ENCODE peak calls at places on chromosomes 2 and 18, in four cellular contexts. Z is effector memory CD4-positive, alpha-beta T cell; O is tibial nerve; F is colonic mucosa. T is an unnamed sample.

GRCh38 chr18:8776013-8776515 is 70.7 kb downstream of the MTCL1 start:
- DNase-seq in Z (no peak), O (no peak), F (no peak), T (no peak)

GRCh38 chr18:27604583-27604982 is 419.5 kb upstream of the CHST9 start:
- DNase-seq in Z (no peak), O (no peak), F (no peak), T (no peak)

GRCh38 chr2:240400319-240401161 is 34.9 kb upstream of the GPC1 start:
- DNase-seq in Z (no peak), O (peak; percentile 9), F (no peak), T (no peak)

GRCh38 chr18:68438536-68438935 is 276.4 kb downstream of the TMX3 start:
- DNase-seq in Z (no peak), O (no peak), F (no peak), T (no peak)

GRCh38 chr18:7414459-7414858 is 152.7 kb upstream of the PTPRM start:
- DNase-seq in Z (no peak), O (no peak), F (no peak), T (no peak)

GRCh38 chr2:237149425-237149824 is 63.7 kb downstream of the COPS8 start:
- DNase-seq in Z (no peak), O (no peak), F (no peak), T (no peak)

GRCh38 chr2:179049546-179050311 is at the start of gene CCDC141:
- DNase-seq in Z (no peak), O (no peak), F (no peak), T (peak; percentile 55)

GRCh38 chr2:48527211-48527880 is 2.6 kb upstream of the STON1 start:
- DNase-seq in Z (no peak), O (no peak), F (no peak), T (no peak)

GRCh38 chr2:166593403-166593802 is 99.4 kb upstream of the SCN7A start:
- DNase-seq in Z (no peak), O (no peak), F (no peak), T (no peak)

GRCh38 chr2:88190808-88191721 is 20.9 kb downstream of the THNSL2 start:
- DNase-seq in Z (no peak), O (no peak), F (peak; percentile 31), T (no peak)

GRCh38 chr2:73293534-73294171 is at the start of gene EGR4:
- DNase-seq in Z (peak; percentile 90), O (no peak), F (peak; percentile 45), T (peak; percentile 93)

GRCh38 chr2:109125595-109126500 is 3.2 kb upstream of the SH3RF3 start:
- DNase-seq in Z (no peak), O (no peak), F (no peak), T (no peak)

GRCh38 chr2:42239289-42239661 is 70.1 kb downstream of the EML4 start:
- DNase-seq in Z (no peak), O (no peak), F (no peak), T (no peak)

DNA sequence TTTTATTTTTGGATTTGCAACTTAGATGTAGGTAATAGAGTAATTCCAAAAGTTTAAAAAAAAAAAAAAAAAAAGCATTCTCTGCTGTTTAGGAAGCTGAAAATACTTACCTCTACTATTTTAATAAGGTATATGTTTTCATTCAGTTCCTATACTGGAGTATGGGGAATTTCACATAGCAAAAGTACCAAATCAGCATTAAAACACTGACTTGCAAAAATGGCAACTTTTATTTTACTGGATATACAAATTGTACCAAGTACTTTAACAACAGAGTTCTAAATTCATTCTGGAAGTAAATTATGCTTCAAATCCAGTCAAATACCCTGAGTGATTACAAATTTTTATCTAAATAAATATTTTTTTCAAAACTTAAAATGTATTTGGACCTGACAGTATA is 76.7 kb downstream of the TCF4 start:
- DNase-seq in Z (no peak), O (no peak), F (no peak), T (no peak)
- H3K4me1 ChIP-seq in Z (no peaks in the 10 kb centered on the region), O (peaks cover 3% of the 10 kb centered on the region), F (no peaks in the 10 kb centered on the region), T (no peaks in the 10 kb centered on the region)

DNA sequence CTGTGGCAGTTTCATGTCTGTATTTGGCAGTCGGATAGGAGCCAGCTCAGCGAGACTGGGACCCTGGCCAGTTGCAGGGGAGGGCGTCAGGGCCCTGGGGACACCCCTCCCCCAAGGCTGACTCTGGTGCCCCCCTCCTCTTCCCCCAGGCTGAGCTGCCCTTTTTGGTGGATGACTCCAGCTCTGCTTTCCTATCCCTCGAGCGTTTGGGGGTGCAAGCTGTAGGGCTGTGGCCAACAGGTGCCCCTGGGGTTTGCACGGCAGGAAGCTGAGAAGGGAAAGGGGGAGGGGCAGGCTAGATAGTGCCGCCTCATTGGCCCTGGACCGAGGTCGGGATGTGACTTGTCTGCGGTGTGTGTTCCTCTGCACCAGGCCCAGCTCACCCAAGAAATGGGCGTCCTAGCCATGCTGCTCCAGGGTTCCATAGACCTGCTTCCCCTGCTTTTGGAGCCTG is 26.4 kb downstream of the SPEG start:
- DNase-seq in Z (no peak), O (no peak), F (no peak), T (no peak)
- H3K4me3 ChIP-seq in Z (no peak overlapping the region), O (no peak overlapping the region), F (no peak overlapping the region), T (no peak overlapping the region)

GRCh38 chr2:95206086-95206485 is 1.2 kb upstream of the ZNF892 start:
- DNase-seq in Z (no peak), O (no peak), F (no peak), T (no peak)
- H3K27ac ChIP-seq in Z (no peak overlapping the region), O (no peak overlapping the region), F (no peak overlapping the region), T (no peak overlapping the region)

GRCh38 chr2:174664084-174664759 is 66.6 kb upstream of the WIPF1 start:
- DNase-seq in Z (no peak), O (no peak), F (no peak), T (no peak)
- H3K4me1 ChIP-seq in Z (no peaks in the 10 kb centered on the region), O (peaks cover 88% of the 10 kb centered on the region), F (no peaks in the 10 kb centered on the region), T (peaks cover 3% of the 10 kb centered on the region)

GRCh38 chr2:136135924-136136906 is 18.3 kb upstream of the CXCR4 start:
- DNase-seq in Z (peak; percentile 69), O (no peak), F (peak; percentile 20), T (peak; percentile 95)
- H3K4me3 ChIP-seq in Z (peak overlapping the region; percentile 8), O (no peak overlapping the region), F (no peak overlapping the region), T (peak overlapping the region; percentile 67)

DNA sequence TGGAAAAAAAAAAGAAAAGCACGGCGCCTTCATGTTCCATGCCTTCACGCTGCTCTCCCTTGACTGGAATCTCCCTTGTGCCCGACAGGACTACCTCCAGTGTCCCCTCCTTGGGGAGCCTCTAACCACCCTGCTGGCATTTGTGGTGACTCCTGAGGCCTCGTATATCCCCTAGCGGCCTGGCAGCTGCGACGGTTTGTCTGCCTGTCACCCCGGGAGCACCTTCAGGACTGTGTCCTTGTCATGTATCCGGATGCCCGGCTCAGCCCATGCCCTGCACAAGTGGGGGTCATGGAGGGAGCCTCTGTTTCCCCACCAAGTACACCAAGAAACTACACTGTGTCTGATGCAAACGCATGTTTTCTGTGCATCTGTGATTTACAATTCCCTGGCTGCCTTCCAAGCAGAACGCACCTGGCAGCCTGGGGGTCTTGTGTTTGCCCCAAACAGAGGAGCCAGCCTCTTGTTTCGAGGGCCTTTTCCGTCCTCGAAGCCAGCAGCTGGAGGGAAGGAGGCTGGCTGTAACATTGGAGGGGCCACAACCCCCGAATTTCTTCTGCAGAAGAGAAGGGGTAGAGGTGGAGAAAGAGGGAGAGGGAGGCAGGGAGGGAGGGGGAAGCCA is 18.9 kb downstream of the TWIST2 start:
- DNase-seq in Z (no peak), O (no peak), F (no peak), T (no peak)
- H3K27ac ChIP-seq in Z (no peak overlapping the region), O (peak overlapping the region; percentile 86), F (no peak overlapping the region), T (no peak overlapping the region)

GRCh38 chr2:65364986-65365733 is 67.2 kb downstream of the SPRED2 start:
- DNase-seq in Z (no peak), O (no peak), F (no peak), T (no peak)

GRCh38 chr2:65366595-65367125 is 65.7 kb downstream of the SPRED2 start:
- DNase-seq in Z (no peak), O (no peak), F (peak; percentile 73), T (no peak)

GRCh38 chr2:65361623-65362022 is 70.8 kb downstream of the SPRED2 start:
- DNase-seq in Z (no peak), O (no peak), F (no peak), T (no peak)

GRCh38 chr2:65367517-65367916 is 64.9 kb downstream of the SPRED2 start:
- DNase-seq in Z (no peak), O (no peak), F (no peak), T (no peak)

DNA sequence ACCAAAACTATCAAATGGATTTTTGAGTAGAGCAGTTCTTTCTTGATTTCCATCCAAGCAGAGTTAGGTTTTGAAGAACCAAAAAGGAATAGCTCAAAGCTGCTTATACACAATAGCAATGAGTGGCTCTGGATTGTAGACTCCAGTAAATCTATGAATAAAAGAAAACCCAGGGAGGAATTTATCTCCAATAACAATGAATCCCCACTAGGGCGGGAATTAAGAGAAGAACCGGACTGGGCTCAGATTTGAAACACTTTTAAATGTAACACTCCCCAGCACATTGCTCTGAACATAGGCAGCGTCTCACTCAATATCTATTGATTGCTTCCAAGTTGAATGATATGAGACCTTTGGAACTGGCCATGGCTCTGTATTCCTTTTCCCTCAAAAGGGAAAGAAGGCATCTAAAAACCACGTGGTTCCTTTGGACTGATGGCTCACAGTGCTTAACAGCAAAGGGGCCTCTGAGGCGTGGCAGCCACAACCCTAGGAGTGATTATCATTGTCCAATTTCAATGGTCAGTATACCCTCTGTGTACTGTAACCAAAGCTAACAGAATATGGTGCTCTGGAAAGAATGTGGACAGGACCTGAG is 68.2 kb downstream of the SPRED2 start:
- DNase-seq in Z (no peak), O (no peak), F (no peak), T (no peak)
- H3K4me1 ChIP-seq in Z (no peaks in the 10 kb centered on the region), O (peaks cover 80% of the 10 kb centered on the region), F (peaks cover 10% of the 10 kb centered on the region), T (no peaks in the 10 kb centered on the region)